ENCODE peak calls at places on chromosome 9, in ten cellular contexts. I is spleen, E is breast epithelium, D is astrocyte, T is cardiac muscle cell, Q is aorta, K is endothelial cell of umbilical vein, A is HCT116, Y is sigmoid colon, M is tibial artery. X is an unnamed sample. For H3K4me1, the result is how much of the 10 kb centered on the place peaks cover.

GRCh38 chr9:20178197-20178596 is 389.4 kb upstream of the SLC24A2 start:
- DNase-seq in E (no peak), D (no peak), Q (no peak), K (no peak), M (no peak), I (no peak), T (no peak), Y (no peak), A (no peak), X (no peak)

GRCh38 chr9:29213374-29214161 is 1640.3 kb upstream of the C9orf72 start:
- DNase-seq in E (no peak), T (no peak), M (no peak), D (no peak), A (no peak), Y (no peak), Q (no peak), I (no peak), K (no peak), X (peak)

GRCh38 chr9:68747043-68747533 is 42.0 kb downstream of the PIP5K1B start:
- DNase-seq in D (no peak), E (peak), Y (no peak), A (no peak), Q (no peak), T (peak), K (no peak), M (no peak), I (no peak), X (no peak)

GRCh38 chr9:21155501-21155900 is 11.0 kb downstream of the IFNA21 start:
- DNase-seq in K (no peak), Y (no peak), M (no peak), T (peak), A (no peak), I (no peak), D (no peak), E (no peak), Q (no peak), X (no peak)

GRCh38 chr9:2681981-2682380 is 35.3 kb upstream of the KCNV2 start:
- DNase-seq in Y (no peak), D (no peak), K (no peak), T (no peak), I (no peak), Q (no peak), M (no peak), E (no peak), A (no peak), X (no peak)

GRCh38 chr9:38003230-38003629 is 65.8 kb downstream of the SHB start:
- DNase-seq in Y (no peak), E (no peak), A (no peak), I (no peak), Q (peak), M (no peak), K (no peak), T (no peak), D (no peak), X (no peak)

GRCh38 chr9:92746567-92747458 is 17.8 kb downstream of the BICD2 start:
- DNase-seq in I (peak), M (no peak), A (no peak), K (peak), Q (peak), Y (no peak), T (peak), E (no peak), D (peak), X (no peak)

GRCh38 chr9:83957029-83957513 is 22.9 kb downstream of the HNRNPK start:
- DNase-seq in D (no peak), M (no peak), T (no peak), K (no peak), I (no peak), Y (no peak), Q (no peak), A (no peak), E (no peak), X (no peak)

GRCh38 chr9:132743886-132744544 is 73.8 kb downstream of the GTF3C4 start:
- DNase-seq in I (peak), Y (no peak), Q (peak), T (no peak), E (no peak), A (no peak), D (no peak), K (no peak), M (no peak), X (peak)

GRCh38 chr9:12463641-12464040 is 229.5 kb upstream of the TYRP1 start:
- DNase-seq in Y (no peak), A (no peak), K (no peak), Q (no peak), D (no peak), T (no peak), E (no peak), M (no peak), I (no peak), X (no peak)

GRCh38 chr9:71897573-71897972 is 13.4 kb downstream of the ABHD17B start:
- DNase-seq in Y (no peak), I (no peak), T (no peak), E (no peak), Q (no peak), D (no peak), A (no peak), K (peak), M (no peak), X (no peak)

GRCh38 chr9:98256632-98257218 is 1.3 kb upstream of the TBC1D2 start:
- DNase-seq in Y (no peak), T (no peak), I (no peak), Q (no peak), K (no peak), M (no peak), A (no peak), D (no peak), E (no peak), X (peak)

GRCh38 chr9:95415158-95415557 is 97.6 kb upstream of the FANCC start:
- DNase-seq in Y (no peak), E (no peak), D (no peak), K (no peak), A (no peak), M (no peak), T (no peak), Q (no peak), I (no peak), X (no peak)

GRCh38 chr9:92385474-92385873 is 18.9 kb downstream of the OGN start:
- DNase-seq in A (no peak), K (no peak), E (no peak), M (no peak), Q (no peak), Y (no peak), T (no peak), I (no peak), D (no peak), X (peak)

GRCh38 chr9:136173648-136174290 is 31.2 kb downstream of the LHX3 start:
- DNase-seq in E (no peak), M (no peak), T (no peak), Y (no peak), I (no peak), Q (no peak), D (no peak), A (no peak), K (no peak), X (no peak)

GRCh38 chr9:17470449-17470848 is 108.4 kb upstream of the SH3GL2 start:
- DNase-seq in I (no peak), D (no peak), A (no peak), K (no peak), Q (no peak), M (no peak), T (no peak), E (no peak), Y (no peak), X (no peak)

GRCh38 chr9:137427454-137428310 is 4.5 kb downstream of the NOXA1 start:
- DNase-seq in Y (no peak), A (no peak), M (no peak), K (no peak), D (no peak), E (no peak), I (peak), T (no peak), Q (peak), X (no peak)

GRCh38 chr9:103533318-103533717 is 538.2 kb downstream of the CYLC2 start:
- DNase-seq in K (no peak), Y (no peak), T (no peak), E (no peak), M (no peak), I (no peak), Q (no peak), D (no peak), A (no peak), X (no peak)

GRCh38 chr9:92947268-92948031 is at the start of gene FGD3:
- DNase-seq in I (no peak), K (no peak), T (peak), A (no peak), E (no peak), Y (no peak), D (peak), Q (peak), M (no peak), X (peak)

GRCh38 chr9:124618476-124618875 is 111.3 kb upstream of the NR5A1 start:
- DNase-seq in T (no peak), D (peak), K (no peak), A (no peak), M (no peak), Y (no peak), I (no peak), Q (no peak), E (no peak), X (no peak)

GRCh38 chr9:98572796-98573195 is 135.9 kb downstream of the GABBR2 start:
- DNase-seq in A (no peak), D (no peak), I (peak), K (no peak), Y (no peak), M (no peak), T (no peak), Q (no peak), E (no peak), X (no peak)

GRCh38 chr9:4793412-4794005 is 765 bp downstream of the RCL1 start:
- DNase-seq in Q (no peak), E (no peak), K (peak), A (no peak), D (peak), M (no peak), Y (no peak), I (no peak), T (no peak), X (no peak)

GRCh38 chr9:95007470-95007869 is 281.0 kb downstream of the AOPEP start:
- DNase-seq in T (no peak), I (no peak), M (no peak), Y (no peak), D (no peak), E (no peak), K (peak), Q (no peak), A (no peak), X (no peak)

GRCh38 chr9:77011973-77012817 is 7.3 kb upstream of the FOXB2 start:
- DNase-seq in Q (peak), A (peak), K (peak), E (no peak), T (peak), D (no peak), Y (no peak), M (peak), I (peak), X (peak)

GRCh38 chr9:78325343-78325742 is 28.4 kb downstream of the PSAT1 start:
- DNase-seq in Y (no peak), T (peak), I (no peak), M (no peak), Q (no peak), A (no peak), K (peak), D (peak), E (no peak), X (peak)

GRCh38 chr9:18296702-18297531 is 177.0 kb upstream of the ADAMTSL1 start:
- DNase-seq in Y (no peak), D (peak), Q (no peak), A (no peak), T (peak), I (no peak), M (no peak), E (no peak), K (peak), X (no peak)

GRCh38 chr9:995192-995591 is 18.7 kb downstream of the DMRT3 start:
- DNase-seq in T (no peak), A (no peak), E (no peak), Q (no peak), M (no peak), Y (no peak), D (peak), I (no peak), K (no peak), X (no peak)

GRCh38 chr9:994005-994404 is 17.6 kb downstream of the DMRT3 start:
- DNase-seq in D (no peak), M (no peak), A (no peak), I (no peak), E (no peak), Q (no peak), Y (no peak), T (no peak), K (no peak), X (no peak)

GRCh38 chr9:995776-996175 is 19.3 kb downstream of the DMRT3 start:
- DNase-seq in E (no peak), Q (no peak), I (no peak), A (no peak), D (peak), Y (no peak), K (no peak), T (no peak), M (no peak), X (no peak)
- H3K4me3 ChIP-seq in E (no peak), Q (no peak), I (no peak), A (no peak), D (no peak), Y (no peak), K (no peak), T (no peak), M (no peak), X (no peak)

GRCh38 chr9:13900449-13900848 is 413.5 kb downstream of the NFIB start:
- DNase-seq in E (peak), D (no peak), T (no peak), Y (no peak), A (no peak), K (peak), Q (no peak), M (no peak), I (no peak), X (peak)

GRCh38 chr9:13896922-13897835 is 416.8 kb downstream of the NFIB start:
- DNase-seq in E (no peak), T (no peak), I (no peak), A (no peak), K (peak), Q (no peak), Y (no peak), M (no peak), D (no peak), X (no peak)

GRCh38 chr9:13898957-13899356 is 415.0 kb downstream of the NFIB start:
- DNase-seq in Q (no peak), D (no peak), T (peak), K (peak), E (no peak), A (no peak), Y (no peak), I (no peak), M (no peak), X (peak)

GRCh38 chr9:13899924-13900323 is 414.0 kb downstream of the NFIB start:
- DNase-seq in I (no peak), E (peak), D (no peak), Y (no peak), M (no peak), K (peak), T (no peak), Q (no peak), A (no peak), X (no peak)

DNA sequence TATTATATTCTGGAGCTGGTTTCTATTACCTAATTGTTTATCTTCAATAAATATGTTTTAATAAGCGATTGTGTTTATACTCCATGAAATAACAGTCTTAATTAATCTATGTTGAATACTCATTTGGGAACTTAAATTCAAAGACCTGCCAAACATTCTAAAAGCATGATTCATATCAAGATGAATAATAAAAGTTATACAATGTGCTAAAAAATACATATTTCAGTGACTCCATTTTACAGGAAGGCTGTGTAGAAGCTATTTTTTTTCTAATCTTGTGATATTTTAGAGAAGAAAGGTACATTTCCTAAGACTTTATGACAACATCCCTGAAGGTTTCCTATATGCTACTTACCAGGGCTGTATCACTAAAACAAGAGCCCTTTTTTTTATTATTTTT is 417.9 kb downstream of the NFIB start:
- DNase-seq in Q (no peak), M (no peak), A (no peak), I (no peak), K (peak), E (no peak), Y (no peak), T (no peak), D (no peak), X (no peak)
- H3K4me1 ChIP-seq in Q (under half), M (under half), A (under half), I (under half), K (under half), E (under half), Y (under half), T (under half), D (under half), X (under half)

GRCh38 chr9:3732077-3733038 is 206.6 kb upstream of the RFX3 start:
- DNase-seq in I (no peak), D (peak), T (peak), A (peak), Y (no peak), Q (no peak), K (peak), M (no peak), E (peak), X (peak)
- H3K4me3 ChIP-seq in I (no peak), D (peak), T (no peak), A (no peak), Y (peak), Q (peak), K (no peak), M (no peak), E (no peak), X (no peak)

GRCh38 chr9:14250779-14251145 is 63.2 kb downstream of the NFIB start:
- DNase-seq in I (no peak), Q (no peak), D (peak), K (no peak), E (no peak), T (no peak), A (no peak), Y (no peak), M (no peak), X (no peak)

GRCh38 chr9:14248149-14248548 is 65.8 kb downstream of the NFIB start:
- DNase-seq in D (no peak), E (no peak), A (no peak), M (no peak), K (no peak), I (no peak), T (no peak), Y (no peak), Q (no peak), X (no peak)

GRCh38 chr9:14249527-14249926 is 64.4 kb downstream of the NFIB start:
- DNase-seq in Q (no peak), D (no peak), T (no peak), E (no peak), I (no peak), K (no peak), Y (no peak), M (no peak), A (no peak), X (no peak)

GRCh38 chr9:14247577-14247976 is 66.4 kb downstream of the NFIB start:
- DNase-seq in Q (no peak), I (no peak), E (no peak), M (no peak), K (no peak), A (no peak), D (no peak), T (no peak), Y (no peak), X (no peak)

GRCh38 chr9:14251146-14252071 is 62.5 kb downstream of the NFIB start:
- DNase-seq in I (no peak), E (peak), T (peak), D (peak), Q (peak), K (peak), M (peak), A (peak), Y (peak), X (peak)
- H3K4me1 ChIP-seq in I (under half), E (under half), T (under half), D (under half), Q (under half), K (under half), M (under half), A (under half), Y (half or more), X (under half)

DNA sequence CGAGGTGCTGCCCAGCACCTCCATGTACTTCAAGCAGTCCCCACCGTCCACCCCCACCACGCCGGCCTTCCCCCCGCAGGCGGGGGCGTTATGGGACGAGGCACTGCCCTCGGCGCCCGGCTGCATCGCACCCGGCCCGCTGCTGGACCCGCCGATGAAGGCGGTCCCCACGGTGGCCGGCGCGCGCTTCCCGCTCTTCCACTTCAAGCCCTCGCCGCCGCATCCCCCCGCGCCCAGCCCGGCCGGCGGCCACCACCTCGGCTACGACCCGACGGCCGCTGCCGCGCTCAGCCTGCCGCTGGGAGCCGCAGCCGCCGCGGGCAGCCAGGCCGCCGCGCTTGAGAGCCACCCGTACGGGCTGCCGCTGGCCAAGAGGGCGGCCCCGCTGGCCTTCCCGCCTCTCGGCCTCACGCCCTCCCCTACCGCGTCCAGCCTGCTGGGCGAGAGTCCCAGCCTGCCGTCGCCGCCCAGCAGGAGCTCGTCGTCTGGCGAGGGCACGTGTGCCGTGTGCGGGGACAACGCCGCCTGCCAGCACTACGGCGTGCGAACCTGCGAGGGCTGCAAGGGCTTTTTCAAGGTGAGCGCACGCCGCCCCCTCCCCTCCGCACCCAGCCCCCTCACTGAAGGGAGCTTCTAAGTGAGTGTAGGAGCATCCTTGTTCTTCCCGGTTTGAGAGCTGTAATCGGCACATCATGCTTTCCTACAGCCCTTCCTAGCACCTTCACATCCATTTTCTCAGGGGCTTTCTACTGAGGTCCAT is 6.9 kb downstream of the NR4A3 start:
- DNase-seq in E (no peak), M (no peak), D (no peak), Y (no peak), A (no peak), T (peak), Q (peak), K (no peak), I (no peak), X (no peak)
- H3K4me3 ChIP-seq in E (peak), M (no peak), D (no peak), Y (peak), A (no peak), T (no peak), Q (no peak), K (no peak), I (no peak), X (no peak)

GRCh38 chr9:134346151-134346550 is 19.9 kb downstream of the RXRA start:
- DNase-seq in T (no peak), Q (no peak), A (no peak), Y (no peak), E (no peak), M (no peak), I (no peak), K (no peak), D (no peak), X (no peak)

GRCh38 chr9:134348404-134349155 is 22.3 kb downstream of the RXRA start:
- DNase-seq in K (no peak), Q (no peak), A (no peak), I (no peak), E (no peak), D (no peak), Y (no peak), M (no peak), T (no peak), X (no peak)

GRCh38 chr9:134347996-134348395 is 21.7 kb downstream of the RXRA start:
- DNase-seq in T (no peak), I (no peak), K (no peak), D (no peak), M (no peak), Q (no peak), A (no peak), E (no peak), Y (no peak), X (no peak)

GRCh38 chr9:134345737-134346136 is 19.5 kb downstream of the RXRA start:
- DNase-seq in I (no peak), M (no peak), A (no peak), Y (no peak), D (no peak), E (no peak), T (no peak), K (no peak), Q (no peak), X (no peak)

DNA sequence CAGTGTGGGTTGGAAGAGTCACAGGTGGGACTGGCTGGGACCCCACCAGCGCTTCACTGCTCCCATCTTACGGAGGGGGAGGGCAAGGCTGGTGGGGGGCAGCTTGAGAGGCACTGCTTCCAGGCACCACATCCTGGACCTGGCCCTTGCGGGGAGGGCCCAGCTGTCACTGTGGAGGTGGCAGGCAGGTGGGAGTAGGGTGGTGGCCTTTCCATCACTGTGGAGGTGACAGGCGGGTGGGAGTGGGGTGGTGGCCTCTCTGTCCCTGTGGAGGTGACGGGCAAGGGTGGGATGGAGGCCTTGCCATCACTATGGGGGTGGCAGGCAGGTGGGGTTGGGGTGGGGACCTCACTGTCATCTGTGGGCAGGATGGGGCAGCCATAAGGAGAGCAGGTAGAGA is 20.6 kb downstream of the RXRA start:
- DNase-seq in Y (no peak), T (no peak), E (no peak), A (no peak), K (no peak), M (no peak), D (no peak), Q (no peak), I (no peak), X (no peak)
- H3K4me1 ChIP-seq in Y (half or more), T (under half), E (under half), A (under half), K (under half), M (half or more), D (under half), Q (under half), I (under half), X (half or more)